ENCODE peak calls at places on chromosomes 13 and 19, in ten cellular contexts. U, A, F, N, L, P, M, O, R and S are unnamed samples.

GRCh38 chr19:18961767-18962423 is 20.9 kb upstream of the HOMER3 start:
- DNase-seq in A (no peak), F (peak; percentile 99), N (peak; percentile 1), P (peak; percentile 50), O (no peak), R (no peak), L (peak; percentile 66), M (no peak), U (no peak), S (peak; percentile 46)

GRCh38 chr19:34428549-34429285 is 536 bp downstream of the UBA2 start:
- DNase-seq in R (peak; percentile 41), F (peak; percentile 37), M (no peak), N (peak; percentile 9), U (peak; percentile 77), L (peak; percentile 43), A (no peak), O (peak; percentile 60), P (peak; percentile 47), S (peak; percentile 58)

GRCh38 chr19:13859361-13859880 is 17.5 kb upstream of the NANOS3 start:
- DNase-seq in N (peak; percentile 44), M (no peak), P (peak; percentile 38), F (no peak), A (peak; percentile 34), O (no peak), R (no peak), L (no peak), U (peak; percentile 70), S (no peak)

GRCh38 chr13:19586904-19587634 is 25.7 kb upstream of the TPTE2 start:
- DNase-seq in N (peak; percentile 87), A (no peak), O (peak; percentile 91), U (peak; percentile 26), R (peak; percentile 74), L (peak; percentile 79), P (peak; percentile 52), M (no peak), F (peak; percentile 50), S (no peak)

GRCh38 chr13:30872685-30873443 is 33.2 kb upstream of the MEDAG start:
- DNase-seq in N (no peak), P (peak; percentile 55), M (no peak), U (peak; percentile 95), R (no peak), A (no peak), O (no peak), L (no peak), F (peak; percentile 88), S (peak; percentile 81)

GRCh38 chr13:63163903-63164302 is 1748.3 kb upstream of the PCDH20 start:
- DNase-seq in P (no peak), F (no peak), O (no peak), N (no peak), L (no peak), A (no peak), U (no peak), R (no peak), M (no peak), S (no peak)

GRCh38 chr13:93689333-93689732 is 462.7 kb downstream of the GPC6 start:
- DNase-seq in L (no peak), M (no peak), A (no peak), P (no peak), O (no peak), N (peak; percentile 36), U (peak; percentile 6), F (no peak), R (no peak), S (no peak)

GRCh38 chr19:50409347-50409746 is 9.4 kb upstream of the SPIB start:
- DNase-seq in N (no peak), O (no peak), F (no peak), P (no peak), R (no peak), U (no peak), M (no peak), L (no peak), A (no peak), S (no peak)

GRCh38 chr13:32267836-32268439 is 47.2 kb downstream of the ZAR1L start:
- DNase-seq in U (no peak), R (peak; percentile 21), O (peak; percentile 82), N (peak; percentile 65), P (no peak), M (peak; percentile 51), F (peak; percentile 85), A (no peak), L (peak; percentile 47), S (peak; percentile 39)

GRCh38 chr19:55255618-55256423 is 3.0 kb downstream of the PPP6R1 start:
- DNase-seq in O (peak; percentile 91), R (peak; percentile 33), A (peak; percentile 86), F (no peak), M (no peak), P (no peak), L (peak; percentile 73), N (peak; percentile 95), U (peak; percentile 74), S (no peak)

GRCh38 chr19:49637865-49638350 is 2.0 kb downstream of the RRAS start:
- DNase-seq in O (no peak), U (peak; percentile 88), N (peak; percentile 87), M (no peak), R (no peak), F (peak; percentile 71), L (no peak), P (no peak), A (peak; percentile 64), S (peak; percentile 71)

GRCh38 chr19:33385956-33386355 is 12.4 kb downstream of the CEBPG start:
- DNase-seq in R (no peak), L (no peak), M (no peak), F (no peak), P (no peak), A (no peak), O (no peak), U (no peak), N (no peak), S (no peak)

GRCh38 chr19:31955884-31956283 is 389.5 kb upstream of the ZNF507 start:
- DNase-seq in R (no peak), F (no peak), P (no peak), O (no peak), N (no peak), M (no peak), U (no peak), A (no peak), L (no peak), S (no peak)

DNA sequence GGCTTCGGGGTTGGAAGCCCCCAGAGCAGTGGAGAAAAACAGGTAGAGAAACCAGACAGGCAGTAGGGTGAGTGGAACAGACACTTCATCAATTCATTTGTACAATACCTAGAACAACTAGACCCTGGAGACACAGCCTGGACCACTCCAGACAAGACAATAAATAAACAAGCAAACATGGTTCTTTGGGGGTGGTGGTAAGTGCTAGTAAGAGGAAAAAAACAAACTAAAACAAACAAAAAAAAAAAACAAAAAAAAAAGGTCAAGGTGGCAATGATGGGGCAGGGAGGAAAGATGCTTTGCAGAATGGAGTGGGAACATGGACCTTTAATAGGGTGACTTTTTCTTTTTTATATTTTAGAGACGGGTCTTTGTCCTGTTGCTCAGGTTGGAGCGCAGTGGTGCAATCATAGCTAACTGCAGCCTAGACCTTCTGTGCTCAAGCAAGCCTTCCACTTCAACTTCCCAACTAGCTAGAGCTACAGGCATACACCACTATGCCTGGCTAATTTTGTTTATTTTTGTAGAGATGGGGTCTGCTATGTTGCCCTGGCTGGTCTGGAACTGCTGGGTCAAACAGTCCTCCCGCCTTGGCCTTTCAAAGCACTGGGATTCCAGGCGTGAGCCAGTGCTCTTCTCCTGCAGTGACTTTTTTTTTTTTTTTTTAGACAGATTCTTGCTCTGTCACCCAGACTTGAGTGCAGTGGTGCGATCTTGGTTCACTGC is 3.1 kb downstream of the JUNB start:
- DNase-seq in A (no peak), U (peak; percentile 43), N (peak; percentile 9), O (peak; percentile 43), R (no peak), L (no peak), P (no peak), F (no peak), M (no peak), S (no peak)
- H3K27ac ChIP-seq in A (peak overlapping the region; percentile 78), U (peak overlapping the region; percentile 99), N (peak overlapping the region; percentile 95), O (peak overlapping the region; percentile 66), R (peak overlapping the region; percentile 97), L (peak overlapping the region; percentile 24), P (peak overlapping the region; percentile 88), F (peak overlapping the region; percentile 78), M (peak overlapping the region; percentile 96), S (peak overlapping the region; percentile 99)

GRCh38 chr13:99821741-99822140 is 149.8 kb downstream of the ZIC5 start:
- DNase-seq in A (peak; percentile 16), P (no peak), U (no peak), M (no peak), R (no peak), L (no peak), F (no peak), O (no peak), N (no peak), S (no peak)

GRCh38 chr13:99823961-99824360 is 147.6 kb downstream of the ZIC5 start:
- DNase-seq in M (no peak), A (peak; percentile 28), L (no peak), U (no peak), R (no peak), O (no peak), P (no peak), F (no peak), N (no peak), S (no peak)

GRCh38 chr13:99822820-99823219 is 148.7 kb downstream of the ZIC5 start:
- DNase-seq in F (no peak), A (no peak), P (no peak), U (no peak), N (no peak), R (no peak), M (no peak), L (no peak), O (no peak), S (no peak)

GRCh38 chr13:99816321-99816720 is 155.2 kb downstream of the ZIC5 start:
- DNase-seq in F (no peak), U (no peak), R (no peak), L (no peak), A (no peak), P (no peak), M (no peak), O (no peak), N (no peak), S (no peak)

DNA sequence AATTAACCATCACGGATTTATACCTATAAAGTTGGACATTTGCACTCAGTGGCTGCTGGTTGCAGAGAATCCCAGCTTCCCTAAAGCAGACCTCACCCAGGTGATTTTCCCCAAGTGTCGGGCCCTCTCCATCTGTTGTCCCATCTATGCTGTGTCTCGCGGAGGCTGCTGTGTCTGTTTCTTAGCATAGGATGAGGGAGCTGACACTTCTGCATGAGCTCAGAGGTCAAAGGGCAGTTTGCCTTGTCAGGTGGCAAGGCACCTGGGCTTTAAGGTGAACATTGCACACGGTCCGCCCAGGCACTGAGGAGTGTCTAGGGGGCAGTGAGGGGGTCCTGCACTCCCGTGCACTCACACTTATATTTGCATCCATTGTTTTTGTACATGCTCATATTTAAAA is 151.6 kb downstream of the ZIC5 start:
- DNase-seq in L (no peak), A (peak; percentile 12), U (no peak), P (no peak), R (no peak), M (no peak), O (no peak), F (no peak), N (no peak), S (peak; percentile 12)
- H3K9me2 ChIP-seq in L (no peaks in the 10 kb centered on the region), A (no peaks in the 10 kb centered on the region), U (no peaks in the 10 kb centered on the region), P (no peaks in the 10 kb centered on the region), R (no peaks in the 10 kb centered on the region), M (no peaks in the 10 kb centered on the region), O (no peaks in the 10 kb centered on the region), F (peaks cover 7% of the 10 kb centered on the region), N (no peaks in the 10 kb centered on the region), S (no peaks in the 10 kb centered on the region)

GRCh38 chr19:5232798-5233505 is 107.7 kb downstream of the PTPRS start:
- DNase-seq in L (no peak), N (no peak), F (no peak), O (no peak), A (no peak), U (peak; percentile 22), P (no peak), R (no peak), M (no peak), S (no peak)
- H3K27ac ChIP-seq in L (no peak overlapping the region), N (no peak overlapping the region), F (no peak overlapping the region), O (no peak overlapping the region), A (no peak overlapping the region), U (no peak overlapping the region), P (no peak overlapping the region), R (no peak overlapping the region), M (no peak overlapping the region), S (no peak overlapping the region)

GRCh38 chr13:44263920-44264610 is 109.6 kb upstream of the SERP2 start:
- DNase-seq in N (no peak), P (no peak), L (no peak), F (no peak), O (no peak), U (peak; percentile 15), R (no peak), M (no peak), A (no peak), S (no peak)
- H3K9me2 ChIP-seq in N (no peaks in the 10 kb centered on the region), P (no peaks in the 10 kb centered on the region), L (no peaks in the 10 kb centered on the region), F (peaks cover 4% of the 10 kb centered on the region), O (no peaks in the 10 kb centered on the region), U (peaks cover 2% of the 10 kb centered on the region), R (no peaks in the 10 kb centered on the region), M (no peaks in the 10 kb centered on the region), A (no peaks in the 10 kb centered on the region), S (no peaks in the 10 kb centered on the region)